ENCODE peak calls at places on chromosomes 2 and 18, in four cellular contexts. One of them, this sample, is unnamed.

GRCh38 chr2:108591163-108591562 is 56.9 kb downstream of the LIMS1 start:
- DNase-seq in upper lobe of left lung: peak
- DNase-seq in Peyer's patch: no peak
- DNase-seq in uterus: no peak
- DNase-seq in this sample: no peak

GRCh38 chr2:53593891-53594585 is 173.6 kb upstream of the CHAC2 start:
- DNase-seq in upper lobe of left lung: no peak
- DNase-seq in Peyer's patch: no peak
- DNase-seq in uterus: no peak
- DNase-seq in this sample: no peak

GRCh38 chr2:28688784-28689183 is 62.8 kb upstream of the PPP1CB start:
- DNase-seq in upper lobe of left lung: no peak
- DNase-seq in Peyer's patch: no peak
- DNase-seq in uterus: no peak
- DNase-seq in this sample: no peak

GRCh38 chr18:73023975-73024374 is 156.2 kb upstream of the NETO1 start:
- DNase-seq in upper lobe of left lung: no peak
- DNase-seq in Peyer's patch: no peak
- DNase-seq in uterus: no peak
- DNase-seq in this sample: no peak

GRCh38 chr2:148926291-148926961 is 51.4 kb downstream of the KIF5C start:
- DNase-seq in upper lobe of left lung: peak
- DNase-seq in Peyer's patch: peak
- DNase-seq in uterus: no peak
- DNase-seq in this sample: no peak

GRCh38 chr2:113080134-113080533 is 12.4 kb downstream of the IL1F10 start:
- DNase-seq in upper lobe of left lung: peak
- DNase-seq in Peyer's patch: no peak
- DNase-seq in uterus: no peak
- DNase-seq in this sample: peak

GRCh38 chr2:181971032-181971431 is 14.6 kb upstream of the PPP1R1C start:
- DNase-seq in upper lobe of left lung: no peak
- DNase-seq in Peyer's patch: no peak
- DNase-seq in uterus: no peak
- DNase-seq in this sample: peak

GRCh38 chr2:241770185-241770935 is 6.3 kb upstream of the GAL3ST2 start:
- DNase-seq in upper lobe of left lung: no peak
- DNase-seq in Peyer's patch: no peak
- DNase-seq in uterus: no peak
- DNase-seq in this sample: no peak

GRCh38 chr18:63249781-63250180 is 69.8 kb downstream of the BCL2 start:
- DNase-seq in upper lobe of left lung: no peak
- DNase-seq in Peyer's patch: no peak
- DNase-seq in uterus: peak
- DNase-seq in this sample: no peak

GRCh38 chr2:177242136-177242987 is 22.2 kb downstream of the NFE2L2 start:
- DNase-seq in upper lobe of left lung: no peak
- DNase-seq in Peyer's patch: no peak
- DNase-seq in uterus: no peak
- DNase-seq in this sample: no peak

GRCh38 chr18:75290737-75291358 is 80.3 kb downstream of the TSHZ1 start:
- DNase-seq in upper lobe of left lung: no peak
- DNase-seq in Peyer's patch: no peak
- DNase-seq in uterus: no peak
- DNase-seq in this sample: no peak

GRCh38 chr18:61292280-61292679 is 41.0 kb upstream of the CDH20 start:
- DNase-seq in upper lobe of left lung: no peak
- DNase-seq in Peyer's patch: no peak
- DNase-seq in uterus: no peak
- DNase-seq in this sample: no peak

GRCh38 chr18:48007955-48008701 is 77.7 kb upstream of the SMAD2 start:
- DNase-seq in upper lobe of left lung: peak
- DNase-seq in Peyer's patch: peak
- DNase-seq in uterus: peak
- DNase-seq in this sample: no peak

GRCh38 chr18:784470-785172 is 27.4 kb downstream of the YES1 start:
- DNase-seq in upper lobe of left lung: no peak
- DNase-seq in Peyer's patch: no peak
- DNase-seq in uterus: no peak
- DNase-seq in this sample: no peak

GRCh38 chr18:8625693-8626092 is 16.5 kb downstream of the RAB12 start:
- DNase-seq in upper lobe of left lung: no peak
- DNase-seq in Peyer's patch: no peak
- DNase-seq in uterus: no peak
- DNase-seq in this sample: no peak
- TF ChIP-seq POLR2A in upper lobe of left lung: no peak
- TF ChIP-seq POLR2A in Peyer's patch: no peak
- TF ChIP-seq POLR2A in uterus: no peak
- TF ChIP-seq POLR2A in this sample: no peak

GRCh38 chr2:33477473-33478468 is 1.3 kb downstream of the RASGRP3 start:
- DNase-seq in upper lobe of left lung: peak
- DNase-seq in Peyer's patch: peak
- DNase-seq in uterus: no peak
- DNase-seq in this sample: no peak
- H3K4me3 ChIP-seq in upper lobe of left lung: peak
- H3K4me3 ChIP-seq in Peyer's patch: peak
- H3K4me3 ChIP-seq in uterus: no peak
- H3K4me3 ChIP-seq in this sample: no peak

GRCh38 chr2:10036095-10036879 is 7.1 kb upstream of the KLF11 start:
- DNase-seq in upper lobe of left lung: peak
- DNase-seq in Peyer's patch: no peak
- DNase-seq in uterus: peak
- DNase-seq in this sample: no peak
- TF ChIP-seq CTCF in upper lobe of left lung: peak
- TF ChIP-seq CTCF in Peyer's patch: no peak
- TF ChIP-seq CTCF in uterus: peak
- TF ChIP-seq CTCF in this sample: no peak

GRCh38 chr2:209307161-209308001 is 116.5 kb upstream of the MAP2 start:
- DNase-seq in upper lobe of left lung: no peak
- DNase-seq in Peyer's patch: no peak
- DNase-seq in uterus: no peak
- DNase-seq in this sample: no peak
- TF ChIP-seq POLR2A in upper lobe of left lung: no peak
- TF ChIP-seq POLR2A in Peyer's patch: no peak
- TF ChIP-seq POLR2A in uterus: no peak
- TF ChIP-seq POLR2A in this sample: no peak

GRCh38 chr2:23386422-23387220 is 1.6 kb downstream of the KLHL29 start:
- DNase-seq in upper lobe of left lung: peak
- DNase-seq in Peyer's patch: peak
- DNase-seq in uterus: peak
- DNase-seq in this sample: no peak
- H3K4me3 ChIP-seq in upper lobe of left lung: peak
- H3K4me3 ChIP-seq in Peyer's patch: peak
- H3K4me3 ChIP-seq in uterus: peak
- H3K4me3 ChIP-seq in this sample: peak